ENCODE peak calls at places on chromosomes 6 and 20, in five cellular contexts. U is PC-3, X is GM23338, G is OCI-LY7, T is PC-9. I is an unnamed sample. For H3K9me2, the result is how much of the 10 kb centered on the place peaks cover.

GRCh38 chr6:161838306-161839035 is 564.6 kb upstream of the AGPAT4 start:
- DNase-seq in X (peak), T (no peak), G (no peak), U (no peak), I (no peak)

GRCh38 chr6:40950986-40951730 is 87.9 kb downstream of the UNC5CL start:
- DNase-seq in U (peak), G (no peak), X (peak), T (peak), I (no peak)

GRCh38 chr6:100876251-100876650 is 4.9 kb downstream of the ASCC3 start:
- DNase-seq in X (no peak), T (no peak), U (no peak), G (no peak), I (no peak)

GRCh38 chr20:58721951-58722371 is 29.4 kb downstream of the NPEPL1 start:
- DNase-seq in U (no peak), X (no peak), T (no peak), G (no peak), I (no peak)

GRCh38 chr20:11117808-11118528 is 444.2 kb upstream of the JAG1 start:
- DNase-seq in X (no peak), U (peak), T (no peak), G (no peak), I (peak)

GRCh38 chr6:38459291-38459690 is 180.4 kb downstream of the BTBD9 start:
- DNase-seq in G (no peak), U (no peak), X (no peak), T (no peak), I (no peak)

GRCh38 chr6:56984884-56985283 is 30.0 kb downstream of the BEND6 start:
- DNase-seq in X (no peak), G (no peak), U (no peak), T (no peak), I (no peak)

GRCh38 chr20:60715172-60715571 is 536.9 kb upstream of the CDH4 start:
- DNase-seq in U (peak), G (no peak), T (no peak), X (peak), I (no peak)

GRCh38 chr6:168377481-168377850 is 57.9 kb upstream of the DACT2 start:
- DNase-seq in T (no peak), U (no peak), X (no peak), G (no peak), I (no peak)

GRCh38 chr6:43129434-43130194 is 41.5 kb upstream of the SRF start:
- DNase-seq in T (no peak), X (peak), G (peak), U (peak), I (no peak)

GRCh38 chr20:64115171-64115911 is 8.0 kb upstream of the NPBWR2 start:
- DNase-seq in T (peak), G (no peak), X (peak), U (no peak), I (no peak)

GRCh38 chr6:102832021-102832420 is 1438.5 kb downstream of the GRIK2 start:
- DNase-seq in G (no peak), T (no peak), U (no peak), X (no peak), I (no peak)

GRCh38 chr6:165090206-165090605 is 219.2 kb downstream of the C6orf118 start:
- DNase-seq in T (no peak), U (no peak), X (no peak), G (no peak), I (no peak)

GRCh38 chr6:43123691-43124314 is 47.3 kb upstream of the SRF start:
- DNase-seq in U (no peak), T (no peak), X (peak), G (no peak), I (no peak)

GRCh38 chr6:134665029-134665723 is 284.7 kb downstream of the ALDH8A1 start:
- DNase-seq in X (no peak), T (no peak), G (no peak), U (no peak), I (no peak)

GRCh38 chr6:133396225-133396624 is 155.1 kb downstream of the EYA4 start:
- DNase-seq in G (no peak), X (no peak), U (peak), T (no peak), I (no peak)

GRCh38 chr20:10565922-10566897 is 107.6 kb downstream of the JAG1 start:
- DNase-seq in T (no peak), G (no peak), X (no peak), U (peak), I (no peak)

GRCh38 chr6:131792091-131792496 is 15.7 kb upstream of the ENPP1 start:
- DNase-seq in U (peak), T (no peak), G (no peak), X (peak), I (no peak)

GRCh38 chr20:51529758-51530157 is 12.8 kb downstream of the NFATC2 start:
- DNase-seq in U (no peak), X (no peak), T (no peak), G (peak), I (no peak)

GRCh38 chr6:53805725-53806124 is 10.9 kb downstream of the LRRC1 start:
- DNase-seq in G (no peak), X (no peak), U (no peak), T (no peak), I (no peak)

GRCh38 chr6:50030777-50031562 is 9.2 kb upstream of the DEFB110 start:
- DNase-seq in G (no peak), X (peak), T (no peak), U (peak), I (peak)

GRCh38 chr6:143860111-143860510 is 4.2 kb upstream of the ZC2HC1B start:
- DNase-seq in G (no peak), X (no peak), T (no peak), U (no peak), I (no peak)

GRCh38 chr6:36126553-36127458 is 3.5 kb upstream of the MAPK13 start:
- DNase-seq in G (no peak), U (no peak), X (no peak), T (no peak), I (no peak)

GRCh38 chr6:127069659-127070279 is 48.7 kb upstream of the RSPO3 start:
- DNase-seq in G (peak), T (no peak), U (peak), X (peak), I (peak)

GRCh38 chr6:15033850-15034203 is 212.0 kb upstream of the JARID2 start:
- DNase-seq in G (no peak), T (no peak), U (no peak), X (no peak), I (no peak)

GRCh38 chr20:59709636-59710035 is 105.3 kb downstream of the PHACTR3 start:
- DNase-seq in G (no peak), U (no peak), X (no peak), T (no peak), I (no peak)

GRCh38 chr6:136921936-136922679 is at the start of gene SLC35D3:
- DNase-seq in U (no peak), T (no peak), X (peak), G (no peak), I (no peak)

GRCh38 chr6:154157082-154157481 is 118.0 kb downstream of the OPRM1 start:
- DNase-seq in U (no peak), T (no peak), X (no peak), G (no peak), I (no peak)

GRCh38 chr6:42142118-42142835 is at the start of gene C6orf132:
- DNase-seq in T (peak), U (peak), G (no peak), X (peak), I (no peak)

GRCh38 chr20:36468149-36469000 is 72.9 kb upstream of the MYL9 start:
- DNase-seq in X (no peak), U (no peak), G (peak), T (no peak), I (no peak)

GRCh38 chr6:149566372-149567193 is at the start of gene GINM1:
- DNase-seq in G (peak), T (peak), X (peak), U (peak), I (no peak)

DNA sequence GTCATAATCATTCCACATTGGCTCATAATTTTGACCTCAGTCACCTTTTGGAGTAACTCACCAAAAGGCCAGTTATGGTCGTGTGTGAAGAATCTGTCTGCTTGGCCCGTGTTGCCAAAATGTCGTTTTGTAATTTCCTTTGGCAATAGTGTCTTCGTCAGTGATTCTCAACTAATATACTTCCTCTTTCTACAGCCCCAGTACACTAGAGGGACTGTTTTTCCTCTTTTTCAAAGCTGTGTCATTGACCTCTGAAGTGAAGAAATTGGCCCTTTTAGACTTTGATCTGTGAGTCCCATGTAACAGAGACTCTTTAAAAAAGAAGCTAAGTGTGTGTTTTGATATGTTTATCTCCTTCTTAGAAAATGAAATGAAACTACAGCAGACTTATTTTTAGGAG is 5.2 kb downstream of the FOXO3 start:
- DNase-seq in U (peak), T (peak), X (no peak), G (peak), I (no peak)
- TF ChIP-seq CTCF in U (no peak), T (no peak), X (no peak), G (peak), I (no peak)

GRCh38 chr6:12266571-12266970 is 23.6 kb upstream of the EDN1 start:
- DNase-seq in U (peak), T (peak), X (no peak), G (no peak), I (no peak)
- H3K9me2 ChIP-seq in U (under half), T (under half), X (under half), G (under half), I (under half)

DNA sequence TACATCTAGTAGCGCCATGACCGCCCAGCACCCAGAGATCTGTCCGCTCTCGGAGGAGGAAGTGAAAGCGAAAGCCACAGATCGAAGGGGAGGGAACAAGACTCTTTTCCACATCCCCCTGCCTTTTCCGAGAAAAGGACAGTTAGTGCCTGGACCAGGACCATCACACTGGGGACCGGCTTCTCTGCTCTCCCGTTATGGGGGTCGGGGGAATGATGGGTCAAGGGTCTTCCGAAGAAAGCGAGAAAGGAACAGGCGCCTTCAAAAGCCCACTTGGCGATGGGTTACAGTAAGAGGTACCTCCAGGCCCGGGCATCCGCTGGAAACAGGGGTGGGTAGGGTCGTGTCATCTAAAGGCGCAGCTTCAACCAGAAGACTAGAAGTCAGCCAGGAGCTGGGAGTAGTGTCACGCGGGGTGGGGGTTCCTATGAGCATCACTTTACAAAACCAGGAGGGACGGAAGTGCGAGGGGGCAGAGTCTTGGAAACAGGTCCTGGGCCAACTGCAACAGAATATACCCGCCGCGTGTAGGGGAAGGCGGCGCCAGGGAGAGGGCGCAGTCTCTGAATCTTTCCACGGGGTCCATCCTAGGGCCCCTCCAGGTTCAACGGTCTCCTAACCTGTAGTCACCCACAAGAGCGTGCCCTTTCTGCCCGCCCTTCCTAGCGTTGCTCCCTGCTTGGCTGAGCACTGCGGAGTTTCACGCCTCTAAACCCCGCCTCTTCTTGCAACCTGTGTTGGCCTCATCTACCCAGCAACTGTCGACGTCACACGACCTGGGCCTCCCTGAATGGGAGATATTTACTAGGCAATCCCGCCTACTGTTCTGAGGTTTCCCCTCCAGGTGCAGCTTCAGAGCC is at the start of gene PSMB8:
- DNase-seq in X (peak), U (peak), T (peak), G (peak), I (peak)
- TF ChIP-seq CTCF in X (no peak), U (peak), T (no peak), G (peak), I (no peak)

GRCh38 chr20:38454556-38455473 is 17.8 kb upstream of the RALGAPB start:
- DNase-seq in G (no peak), X (no peak), U (no peak), T (no peak), I (no peak)
- H3K9me2 ChIP-seq in G (under half), X (under half), U (under half), T (under half), I (under half)

GRCh38 chr6:1612902-1613301 is 3.2 kb downstream of the FOXC1 start:
- DNase-seq in T (no peak), U (peak), G (no peak), X (no peak), I (no peak)
- TF ChIP-seq CTCF in T (no peak), U (no peak), G (no peak), X (no peak), I (no peak)

GRCh38 chr20:49811825-49812462 is 684 bp upstream of the SLC9A8 start:
- DNase-seq in G (no peak), T (peak), X (no peak), U (no peak), I (no peak)

GRCh38 chr20:49810491-49811190 is 2.0 kb upstream of the SLC9A8 start:
- DNase-seq in U (no peak), X (no peak), T (peak), G (no peak), I (no peak)

GRCh38 chr20:49814057-49814675 is 1.5 kb downstream of the SLC9A8 start:
- DNase-seq in T (peak), G (no peak), X (no peak), U (peak), I (no peak)

GRCh38 chr20:49812463-49813304 is at the start of gene SLC9A8:
- DNase-seq in T (peak), G (peak), U (peak), X (peak), I (peak)

GRCh38 chr20:49813305-49813974 is 812 bp downstream of the SLC9A8 start:
- DNase-seq in T (peak), U (no peak), G (no peak), X (no peak), I (no peak)
- H3K9me2 ChIP-seq in T (under half), U (under half), G (under half), X (under half), I (under half)